ENCODE peak calls at places on chromosomes 11 and 22, in eight cellular contexts. One of them, this sample, is unnamed.

GRCh38 chr11:74257934-74258553 is 53.4 kb downstream of the P4HA3 start:
- DNase-seq in activated naive CD4-positive, alpha-beta T cell treated with anti-CD3 and anti-CD28 coated beads for 36 hours: no peak
- DNase-seq in activated CD8-positive, alpha-beta memory T cell treated with anti-CD3 and anti-CD28 coated beads for 48 hours: no peak
- DNase-seq in HFFc6: peak; percentile 7
- DNase-seq in fibroblast of the aortic adventitia: peak; percentile 90
- DNase-seq in activated T-cell treated with anti-CD3 and anti-CD28 coated beads, Interleukin-2, amount 50 U/mL, for 1 hour: no peak
- DNase-seq in non-pigmented ciliary epithelial cell: no peak
- DNase-seq in naive thymus-derived CD4-positive, alpha-beta T cell: no peak
- DNase-seq in this sample: no peak

GRCh38 chr22:49353185-49353584 is 474.5 kb downstream of the BRD1 start:
- DNase-seq in activated naive CD4-positive, alpha-beta T cell treated with anti-CD3 and anti-CD28 coated beads for 36 hours: no peak
- DNase-seq in activated CD8-positive, alpha-beta memory T cell treated with anti-CD3 and anti-CD28 coated beads for 48 hours: no peak
- DNase-seq in HFFc6: no peak
- DNase-seq in fibroblast of the aortic adventitia: no peak
- DNase-seq in activated T-cell treated with anti-CD3 and anti-CD28 coated beads, Interleukin-2, amount 50 U/mL, for 1 hour: no peak
- DNase-seq in non-pigmented ciliary epithelial cell: no peak
- DNase-seq in naive thymus-derived CD4-positive, alpha-beta T cell: no peak
- DNase-seq in this sample: no peak

GRCh38 chr11:10499452-10500262 is 41.3 kb downstream of the RNF141 start:
- DNase-seq in activated naive CD4-positive, alpha-beta T cell treated with anti-CD3 and anti-CD28 coated beads for 36 hours: no peak
- DNase-seq in activated CD8-positive, alpha-beta memory T cell treated with anti-CD3 and anti-CD28 coated beads for 48 hours: no peak
- DNase-seq in HFFc6: no peak
- DNase-seq in fibroblast of the aortic adventitia: peak; percentile 40
- DNase-seq in activated T-cell treated with anti-CD3 and anti-CD28 coated beads, Interleukin-2, amount 50 U/mL, for 1 hour: no peak
- DNase-seq in non-pigmented ciliary epithelial cell: no peak
- DNase-seq in naive thymus-derived CD4-positive, alpha-beta T cell: no peak
- DNase-seq in this sample: no peak

GRCh38 chr11:67696998-67697397 is 22.6 kb upstream of the ALDH3B2 start:
- DNase-seq in activated naive CD4-positive, alpha-beta T cell treated with anti-CD3 and anti-CD28 coated beads for 36 hours: no peak
- DNase-seq in activated CD8-positive, alpha-beta memory T cell treated with anti-CD3 and anti-CD28 coated beads for 48 hours: no peak
- DNase-seq in HFFc6: no peak
- DNase-seq in fibroblast of the aortic adventitia: no peak
- DNase-seq in activated T-cell treated with anti-CD3 and anti-CD28 coated beads, Interleukin-2, amount 50 U/mL, for 1 hour: no peak
- DNase-seq in non-pigmented ciliary epithelial cell: no peak
- DNase-seq in naive thymus-derived CD4-positive, alpha-beta T cell: no peak
- DNase-seq in this sample: no peak

GRCh38 chr22:38418589-38418988 is 36.4 kb downstream of the KCNJ4 start:
- DNase-seq in activated naive CD4-positive, alpha-beta T cell treated with anti-CD3 and anti-CD28 coated beads for 36 hours: no peak
- DNase-seq in activated CD8-positive, alpha-beta memory T cell treated with anti-CD3 and anti-CD28 coated beads for 48 hours: no peak
- DNase-seq in HFFc6: no peak
- DNase-seq in fibroblast of the aortic adventitia: no peak
- DNase-seq in activated T-cell treated with anti-CD3 and anti-CD28 coated beads, Interleukin-2, amount 50 U/mL, for 1 hour: no peak
- DNase-seq in non-pigmented ciliary epithelial cell: no peak
- DNase-seq in naive thymus-derived CD4-positive, alpha-beta T cell: no peak
- DNase-seq in this sample: no peak

GRCh38 chr11:118211006-118211405 is 13.8 kb downstream of the JAML start:
- DNase-seq in activated naive CD4-positive, alpha-beta T cell treated with anti-CD3 and anti-CD28 coated beads for 36 hours: no peak
- DNase-seq in activated CD8-positive, alpha-beta memory T cell treated with anti-CD3 and anti-CD28 coated beads for 48 hours: no peak
- DNase-seq in HFFc6: peak; percentile 1
- DNase-seq in fibroblast of the aortic adventitia: peak; percentile 61
- DNase-seq in activated T-cell treated with anti-CD3 and anti-CD28 coated beads, Interleukin-2, amount 50 U/mL, for 1 hour: no peak
- DNase-seq in non-pigmented ciliary epithelial cell: no peak
- DNase-seq in naive thymus-derived CD4-positive, alpha-beta T cell: no peak
- DNase-seq in this sample: no peak

GRCh38 chr11:81579339-81579738 is 1154.3 kb downstream of the FAM181B start:
- DNase-seq in activated naive CD4-positive, alpha-beta T cell treated with anti-CD3 and anti-CD28 coated beads for 36 hours: no peak
- DNase-seq in activated CD8-positive, alpha-beta memory T cell treated with anti-CD3 and anti-CD28 coated beads for 48 hours: no peak
- DNase-seq in HFFc6: no peak
- DNase-seq in fibroblast of the aortic adventitia: no peak
- DNase-seq in activated T-cell treated with anti-CD3 and anti-CD28 coated beads, Interleukin-2, amount 50 U/mL, for 1 hour: no peak
- DNase-seq in non-pigmented ciliary epithelial cell: no peak
- DNase-seq in naive thymus-derived CD4-positive, alpha-beta T cell: no peak
- DNase-seq in this sample: no peak

GRCh38 chr22:43377486-43377995 is 34.3 kb upstream of the MPPED1 start:
- DNase-seq in activated naive CD4-positive, alpha-beta T cell treated with anti-CD3 and anti-CD28 coated beads for 36 hours: no peak
- DNase-seq in activated CD8-positive, alpha-beta memory T cell treated with anti-CD3 and anti-CD28 coated beads for 48 hours: no peak
- DNase-seq in HFFc6: no peak
- DNase-seq in fibroblast of the aortic adventitia: peak; percentile 48
- DNase-seq in activated T-cell treated with anti-CD3 and anti-CD28 coated beads, Interleukin-2, amount 50 U/mL, for 1 hour: no peak
- DNase-seq in non-pigmented ciliary epithelial cell: no peak
- DNase-seq in naive thymus-derived CD4-positive, alpha-beta T cell: no peak
- DNase-seq in this sample: no peak

GRCh38 chr11:105910095-105910715 is 111.8 kb downstream of the MSANTD4 start:
- DNase-seq in activated naive CD4-positive, alpha-beta T cell treated with anti-CD3 and anti-CD28 coated beads for 36 hours: no peak
- DNase-seq in activated CD8-positive, alpha-beta memory T cell treated with anti-CD3 and anti-CD28 coated beads for 48 hours: no peak
- DNase-seq in HFFc6: no peak
- DNase-seq in fibroblast of the aortic adventitia: no peak
- DNase-seq in activated T-cell treated with anti-CD3 and anti-CD28 coated beads, Interleukin-2, amount 50 U/mL, for 1 hour: no peak
- DNase-seq in non-pigmented ciliary epithelial cell: peak; percentile 22
- DNase-seq in naive thymus-derived CD4-positive, alpha-beta T cell: no peak
- DNase-seq in this sample: peak; percentile 43

GRCh38 chr22:37284126-37284806 is 2.0 kb downstream of the CYTH4 start:
- DNase-seq in activated naive CD4-positive, alpha-beta T cell treated with anti-CD3 and anti-CD28 coated beads for 36 hours: no peak
- DNase-seq in activated CD8-positive, alpha-beta memory T cell treated with anti-CD3 and anti-CD28 coated beads for 48 hours: no peak
- DNase-seq in HFFc6: no peak
- DNase-seq in fibroblast of the aortic adventitia: no peak
- DNase-seq in activated T-cell treated with anti-CD3 and anti-CD28 coated beads, Interleukin-2, amount 50 U/mL, for 1 hour: no peak
- DNase-seq in non-pigmented ciliary epithelial cell: no peak
- DNase-seq in naive thymus-derived CD4-positive, alpha-beta T cell: no peak
- DNase-seq in this sample: no peak

GRCh38 chr11:18243783-18244362 is 4.6 kb downstream of the SAA2 start:
- DNase-seq in activated naive CD4-positive, alpha-beta T cell treated with anti-CD3 and anti-CD28 coated beads for 36 hours: peak; percentile 81
- DNase-seq in activated CD8-positive, alpha-beta memory T cell treated with anti-CD3 and anti-CD28 coated beads for 48 hours: peak; percentile 47
- DNase-seq in HFFc6: peak; percentile 67
- DNase-seq in fibroblast of the aortic adventitia: peak; percentile 82
- DNase-seq in activated T-cell treated with anti-CD3 and anti-CD28 coated beads, Interleukin-2, amount 50 U/mL, for 1 hour: peak; percentile 46
- DNase-seq in non-pigmented ciliary epithelial cell: peak; percentile 22
- DNase-seq in naive thymus-derived CD4-positive, alpha-beta T cell: peak; percentile 15
- DNase-seq in this sample: peak; percentile 77

GRCh38 chr11:45658292-45658991 is 7.0 kb downstream of the CHST1 start:
- DNase-seq in activated naive CD4-positive, alpha-beta T cell treated with anti-CD3 and anti-CD28 coated beads for 36 hours: no peak
- DNase-seq in activated CD8-positive, alpha-beta memory T cell treated with anti-CD3 and anti-CD28 coated beads for 48 hours: no peak
- DNase-seq in HFFc6: peak; percentile 18
- DNase-seq in fibroblast of the aortic adventitia: peak; percentile 20
- DNase-seq in activated T-cell treated with anti-CD3 and anti-CD28 coated beads, Interleukin-2, amount 50 U/mL, for 1 hour: no peak
- DNase-seq in non-pigmented ciliary epithelial cell: peak; percentile 20
- DNase-seq in naive thymus-derived CD4-positive, alpha-beta T cell: no peak
- DNase-seq in this sample: peak; percentile 86

GRCh38 chr11:62108017-62108750 is 15.6 kb upstream of the INCENP start:
- DNase-seq in activated naive CD4-positive, alpha-beta T cell treated with anti-CD3 and anti-CD28 coated beads for 36 hours: peak; percentile 59
- DNase-seq in activated CD8-positive, alpha-beta memory T cell treated with anti-CD3 and anti-CD28 coated beads for 48 hours: no peak
- DNase-seq in HFFc6: peak; percentile 60
- DNase-seq in fibroblast of the aortic adventitia: peak; percentile 87
- DNase-seq in activated T-cell treated with anti-CD3 and anti-CD28 coated beads, Interleukin-2, amount 50 U/mL, for 1 hour: no peak
- DNase-seq in non-pigmented ciliary epithelial cell: no peak
- DNase-seq in naive thymus-derived CD4-positive, alpha-beta T cell: peak; percentile 57
- DNase-seq in this sample: peak; percentile 60

GRCh38 chr11:77206264-77207018 is 78.4 kb downstream of the MYO7A start:
- DNase-seq in activated naive CD4-positive, alpha-beta T cell treated with anti-CD3 and anti-CD28 coated beads for 36 hours: no peak
- DNase-seq in activated CD8-positive, alpha-beta memory T cell treated with anti-CD3 and anti-CD28 coated beads for 48 hours: no peak
- DNase-seq in HFFc6: no peak
- DNase-seq in fibroblast of the aortic adventitia: no peak
- DNase-seq in activated T-cell treated with anti-CD3 and anti-CD28 coated beads, Interleukin-2, amount 50 U/mL, for 1 hour: peak; percentile 8
- DNase-seq in non-pigmented ciliary epithelial cell: no peak
- DNase-seq in naive thymus-derived CD4-positive, alpha-beta T cell: no peak
- DNase-seq in this sample: no peak

GRCh38 chr22:44086759-44087158 is 62.7 kb downstream of the PARVB start:
- DNase-seq in activated naive CD4-positive, alpha-beta T cell treated with anti-CD3 and anti-CD28 coated beads for 36 hours: no peak
- DNase-seq in activated CD8-positive, alpha-beta memory T cell treated with anti-CD3 and anti-CD28 coated beads for 48 hours: no peak
- DNase-seq in HFFc6: no peak
- DNase-seq in fibroblast of the aortic adventitia: no peak
- DNase-seq in activated T-cell treated with anti-CD3 and anti-CD28 coated beads, Interleukin-2, amount 50 U/mL, for 1 hour: no peak
- DNase-seq in non-pigmented ciliary epithelial cell: no peak
- DNase-seq in naive thymus-derived CD4-positive, alpha-beta T cell: no peak
- DNase-seq in this sample: no peak

GRCh38 chr11:106032861-106033260 is 10.8 kb upstream of the MSANTD4 start:
- DNase-seq in activated naive CD4-positive, alpha-beta T cell treated with anti-CD3 and anti-CD28 coated beads for 36 hours: no peak
- DNase-seq in activated CD8-positive, alpha-beta memory T cell treated with anti-CD3 and anti-CD28 coated beads for 48 hours: no peak
- DNase-seq in HFFc6: no peak
- DNase-seq in fibroblast of the aortic adventitia: no peak
- DNase-seq in activated T-cell treated with anti-CD3 and anti-CD28 coated beads, Interleukin-2, amount 50 U/mL, for 1 hour: no peak
- DNase-seq in non-pigmented ciliary epithelial cell: no peak
- DNase-seq in naive thymus-derived CD4-positive, alpha-beta T cell: no peak
- DNase-seq in this sample: no peak

GRCh38 chr22:34814260-34814659 is 251.7 kb upstream of the ISX start:
- DNase-seq in activated naive CD4-positive, alpha-beta T cell treated with anti-CD3 and anti-CD28 coated beads for 36 hours: no peak
- DNase-seq in activated CD8-positive, alpha-beta memory T cell treated with anti-CD3 and anti-CD28 coated beads for 48 hours: no peak
- DNase-seq in HFFc6: no peak
- DNase-seq in fibroblast of the aortic adventitia: no peak
- DNase-seq in activated T-cell treated with anti-CD3 and anti-CD28 coated beads, Interleukin-2, amount 50 U/mL, for 1 hour: no peak
- DNase-seq in non-pigmented ciliary epithelial cell: no peak
- DNase-seq in naive thymus-derived CD4-positive, alpha-beta T cell: no peak
- DNase-seq in this sample: peak; percentile 56

GRCh38 chr11:63766501-63767270 is 1.9 kb downstream of the ZFTA start:
- DNase-seq in activated naive CD4-positive, alpha-beta T cell treated with anti-CD3 and anti-CD28 coated beads for 36 hours: no peak
- DNase-seq in activated CD8-positive, alpha-beta memory T cell treated with anti-CD3 and anti-CD28 coated beads for 48 hours: no peak
- DNase-seq in HFFc6: no peak
- DNase-seq in fibroblast of the aortic adventitia: no peak
- DNase-seq in activated T-cell treated with anti-CD3 and anti-CD28 coated beads, Interleukin-2, amount 50 U/mL, for 1 hour: no peak
- DNase-seq in non-pigmented ciliary epithelial cell: no peak
- DNase-seq in naive thymus-derived CD4-positive, alpha-beta T cell: no peak
- DNase-seq in this sample: no peak

GRCh38 chr11:110219011-110219785 is 77.2 kb downstream of the RDX start:
- DNase-seq in activated naive CD4-positive, alpha-beta T cell treated with anti-CD3 and anti-CD28 coated beads for 36 hours: no peak
- DNase-seq in activated CD8-positive, alpha-beta memory T cell treated with anti-CD3 and anti-CD28 coated beads for 48 hours: no peak
- DNase-seq in HFFc6: no peak
- DNase-seq in fibroblast of the aortic adventitia: peak; percentile 27
- DNase-seq in activated T-cell treated with anti-CD3 and anti-CD28 coated beads, Interleukin-2, amount 50 U/mL, for 1 hour: no peak
- DNase-seq in non-pigmented ciliary epithelial cell: no peak
- DNase-seq in naive thymus-derived CD4-positive, alpha-beta T cell: no peak
- DNase-seq in this sample: no peak

GRCh38 chr11:75557649-75558494 is 4.2 kb upstream of the SERPINH1 start:
- DNase-seq in activated naive CD4-positive, alpha-beta T cell treated with anti-CD3 and anti-CD28 coated beads for 36 hours: no peak
- DNase-seq in activated CD8-positive, alpha-beta memory T cell treated with anti-CD3 and anti-CD28 coated beads for 48 hours: no peak
- DNase-seq in HFFc6: peak; percentile 86
- DNase-seq in fibroblast of the aortic adventitia: peak; percentile 98
- DNase-seq in activated T-cell treated with anti-CD3 and anti-CD28 coated beads, Interleukin-2, amount 50 U/mL, for 1 hour: no peak
- DNase-seq in non-pigmented ciliary epithelial cell: no peak
- DNase-seq in naive thymus-derived CD4-positive, alpha-beta T cell: no peak
- DNase-seq in this sample: peak; percentile 96

GRCh38 chr11:71914617-71915189 is 13.7 kb downstream of the XNDC1N start:
- DNase-seq in activated naive CD4-positive, alpha-beta T cell treated with anti-CD3 and anti-CD28 coated beads for 36 hours: no peak
- DNase-seq in activated CD8-positive, alpha-beta memory T cell treated with anti-CD3 and anti-CD28 coated beads for 48 hours: no peak
- DNase-seq in HFFc6: no peak
- DNase-seq in fibroblast of the aortic adventitia: no peak
- DNase-seq in activated T-cell treated with anti-CD3 and anti-CD28 coated beads, Interleukin-2, amount 50 U/mL, for 1 hour: no peak
- DNase-seq in non-pigmented ciliary epithelial cell: no peak
- DNase-seq in naive thymus-derived CD4-positive, alpha-beta T cell: no peak
- DNase-seq in this sample: no peak

GRCh38 chr11:125871391-125872137 is 15.9 kb upstream of the HYLS1 start:
- DNase-seq in activated naive CD4-positive, alpha-beta T cell treated with anti-CD3 and anti-CD28 coated beads for 36 hours: peak; percentile 55
- DNase-seq in activated CD8-positive, alpha-beta memory T cell treated with anti-CD3 and anti-CD28 coated beads for 48 hours: no peak
- DNase-seq in HFFc6: peak; percentile 16
- DNase-seq in fibroblast of the aortic adventitia: peak; percentile 69
- DNase-seq in activated T-cell treated with anti-CD3 and anti-CD28 coated beads, Interleukin-2, amount 50 U/mL, for 1 hour: peak; percentile 23
- DNase-seq in non-pigmented ciliary epithelial cell: no peak
- DNase-seq in naive thymus-derived CD4-positive, alpha-beta T cell: no peak
- DNase-seq in this sample: peak; percentile 22

GRCh38 chr11:119691020-119691666 is 37.9 kb downstream of the NECTIN1 start:
- DNase-seq in activated naive CD4-positive, alpha-beta T cell treated with anti-CD3 and anti-CD28 coated beads for 36 hours: peak; percentile 52
- DNase-seq in activated CD8-positive, alpha-beta memory T cell treated with anti-CD3 and anti-CD28 coated beads for 48 hours: no peak
- DNase-seq in HFFc6: no peak
- DNase-seq in fibroblast of the aortic adventitia: no peak
- DNase-seq in activated T-cell treated with anti-CD3 and anti-CD28 coated beads, Interleukin-2, amount 50 U/mL, for 1 hour: no peak
- DNase-seq in non-pigmented ciliary epithelial cell: no peak
- DNase-seq in naive thymus-derived CD4-positive, alpha-beta T cell: no peak
- DNase-seq in this sample: no peak

GRCh38 chr11:9092846-9093778 is 1.7 kb upstream of the SCUBE2 start:
- DNase-seq in activated naive CD4-positive, alpha-beta T cell treated with anti-CD3 and anti-CD28 coated beads for 36 hours: no peak
- DNase-seq in activated CD8-positive, alpha-beta memory T cell treated with anti-CD3 and anti-CD28 coated beads for 48 hours: no peak
- DNase-seq in HFFc6: no peak
- DNase-seq in fibroblast of the aortic adventitia: peak; percentile 6
- DNase-seq in activated T-cell treated with anti-CD3 and anti-CD28 coated beads, Interleukin-2, amount 50 U/mL, for 1 hour: no peak
- DNase-seq in non-pigmented ciliary epithelial cell: no peak
- DNase-seq in naive thymus-derived CD4-positive, alpha-beta T cell: no peak
- DNase-seq in this sample: no peak

GRCh38 chr11:104609766-104610165 is 288.5 kb downstream of the CASP12 start:
- DNase-seq in activated naive CD4-positive, alpha-beta T cell treated with anti-CD3 and anti-CD28 coated beads for 36 hours: no peak
- DNase-seq in activated CD8-positive, alpha-beta memory T cell treated with anti-CD3 and anti-CD28 coated beads for 48 hours: no peak
- DNase-seq in HFFc6: no peak
- DNase-seq in fibroblast of the aortic adventitia: peak; percentile 10
- DNase-seq in activated T-cell treated with anti-CD3 and anti-CD28 coated beads, Interleukin-2, amount 50 U/mL, for 1 hour: no peak
- DNase-seq in non-pigmented ciliary epithelial cell: no peak
- DNase-seq in naive thymus-derived CD4-positive, alpha-beta T cell: no peak
- DNase-seq in this sample: no peak

GRCh38 chr11:131904756-131905155 is 534.3 kb downstream of the NTM start:
- DNase-seq in activated naive CD4-positive, alpha-beta T cell treated with anti-CD3 and anti-CD28 coated beads for 36 hours: no peak
- DNase-seq in activated CD8-positive, alpha-beta memory T cell treated with anti-CD3 and anti-CD28 coated beads for 48 hours: no peak
- DNase-seq in HFFc6: no peak
- DNase-seq in fibroblast of the aortic adventitia: no peak
- DNase-seq in activated T-cell treated with anti-CD3 and anti-CD28 coated beads, Interleukin-2, amount 50 U/mL, for 1 hour: no peak
- DNase-seq in non-pigmented ciliary epithelial cell: peak; percentile 73
- DNase-seq in naive thymus-derived CD4-positive, alpha-beta T cell: no peak
- DNase-seq in this sample: no peak

GRCh38 chr11:117145393-117145761 is 1.3 kb downstream of the PAFAH1B2 start:
- DNase-seq in activated naive CD4-positive, alpha-beta T cell treated with anti-CD3 and anti-CD28 coated beads for 36 hours: peak; percentile 15
- DNase-seq in activated CD8-positive, alpha-beta memory T cell treated with anti-CD3 and anti-CD28 coated beads for 48 hours: no peak
- DNase-seq in HFFc6: peak; percentile 48
- DNase-seq in fibroblast of the aortic adventitia: peak; percentile 60
- DNase-seq in activated T-cell treated with anti-CD3 and anti-CD28 coated beads, Interleukin-2, amount 50 U/mL, for 1 hour: no peak
- DNase-seq in non-pigmented ciliary epithelial cell: no peak
- DNase-seq in naive thymus-derived CD4-positive, alpha-beta T cell: no peak
- DNase-seq in this sample: peak; percentile 39